ENCODE peak calls at places on chromosome X, in eight cellular contexts. One of them, this sample, is unnamed.

GRCh38 chrX:16646366-16647168 is 3.4 kb upstream of the S100G start:
- DNase-seq in HepG2: peak
- DNase-seq in GM12878: no peak
- DNase-seq in K562: no peak
- DNase-seq in H1: no peak
- DNase-seq in endothelial cell of umbilical vein: no peak
- DNase-seq in HCT116: no peak
- DNase-seq in GM23338: no peak
- DNase-seq in this sample: no peak

GRCh38 chrX:75154871-75155270 is 1.2 kb downstream of the ABCB7 start:
- DNase-seq in HCT116: no peak
- DNase-seq in K562: no peak
- DNase-seq in GM23338: no peak
- DNase-seq in H1: no peak
- DNase-seq in GM12878: no peak
- DNase-seq in endothelial cell of umbilical vein: no peak
- DNase-seq in HepG2: no peak
- DNase-seq in this sample: no peak

GRCh38 chrX:150765782-150766350 is 72.7 kb downstream of the MTMR1 start:
- DNase-seq in endothelial cell of umbilical vein: no peak
- DNase-seq in HepG2: no peak
- DNase-seq in K562: no peak
- DNase-seq in HCT116: no peak
- DNase-seq in GM23338: peak
- DNase-seq in GM12878: no peak
- DNase-seq in H1: no peak
- DNase-seq in this sample: no peak

GRCh38 chrX:33149580-33149979 is 61.8 kb downstream of the DMD start:
- DNase-seq in endothelial cell of umbilical vein: no peak
- DNase-seq in H1: no peak
- DNase-seq in HepG2: no peak
- DNase-seq in K562: no peak
- DNase-seq in GM23338: no peak
- DNase-seq in HCT116: no peak
- DNase-seq in GM12878: no peak
- DNase-seq in this sample: no peak

GRCh38 chrX:9282325-9282724 is 182.5 kb upstream of the TBL1X start:
- DNase-seq in HepG2: no peak
- DNase-seq in GM12878: no peak
- DNase-seq in endothelial cell of umbilical vein: no peak
- DNase-seq in GM23338: no peak
- DNase-seq in K562: no peak
- DNase-seq in H1: no peak
- DNase-seq in HCT116: no peak
- DNase-seq in this sample: no peak

GRCh38 chrX:112642349-112642748 is 37.4 kb downstream of the LHFPL1 start:
- DNase-seq in GM23338: peak
- DNase-seq in GM12878: no peak
- DNase-seq in HCT116: peak
- DNase-seq in K562: peak
- DNase-seq in endothelial cell of umbilical vein: peak
- DNase-seq in HepG2: peak
- DNase-seq in H1: peak
- DNase-seq in this sample: peak

GRCh38 chrX:78327370-78328048 is at the start of gene CYSLTR1:
- DNase-seq in HCT116: no peak
- DNase-seq in K562: no peak
- DNase-seq in endothelial cell of umbilical vein: no peak
- DNase-seq in GM23338: peak
- DNase-seq in GM12878: no peak
- DNase-seq in HepG2: no peak
- DNase-seq in H1: no peak
- DNase-seq in this sample: no peak

GRCh38 chrX:78493180-78493579 is 165.8 kb upstream of the CYSLTR1 start:
- DNase-seq in H1: no peak
- DNase-seq in HepG2: no peak
- DNase-seq in HCT116: no peak
- DNase-seq in GM12878: no peak
- DNase-seq in K562: no peak
- DNase-seq in endothelial cell of umbilical vein: no peak
- DNase-seq in GM23338: no peak
- DNase-seq in this sample: no peak

GRCh38 chrX:147912093-147912801 is 528 bp downstream of the FMR1 start:
- DNase-seq in HCT116: no peak
- DNase-seq in HepG2: no peak
- DNase-seq in GM23338: peak
- DNase-seq in GM12878: no peak
- DNase-seq in endothelial cell of umbilical vein: peak
- DNase-seq in H1: peak
- DNase-seq in K562: peak
- DNase-seq in this sample: no peak

GRCh38 chrX:47637546-47638195 is 7.9 kb upstream of the CFP start:
- DNase-seq in HepG2: no peak
- DNase-seq in HCT116: no peak
- DNase-seq in H1: no peak
- DNase-seq in GM12878: no peak
- DNase-seq in endothelial cell of umbilical vein: peak
- DNase-seq in K562: peak
- DNase-seq in GM23338: peak
- DNase-seq in this sample: no peak

GRCh38 chrX:120549483-120550452 is 11.0 kb downstream of the CUL4B start:
- DNase-seq in HepG2: peak
- DNase-seq in GM23338: no peak
- DNase-seq in H1: no peak
- DNase-seq in endothelial cell of umbilical vein: peak
- DNase-seq in K562: peak
- DNase-seq in HCT116: peak
- DNase-seq in GM12878: no peak
- DNase-seq in this sample: no peak

GRCh38 chrX:23612846-23613245 is 54.4 kb upstream of the PRDX4 start:
- DNase-seq in GM23338: no peak
- DNase-seq in endothelial cell of umbilical vein: no peak
- DNase-seq in H1: no peak
- DNase-seq in HCT116: no peak
- DNase-seq in HepG2: no peak
- DNase-seq in GM12878: no peak
- DNase-seq in K562: no peak
- DNase-seq in this sample: no peak

GRCh38 chrX:42616981-42617380 is 161.0 kb downstream of the PPP1R2C start:
- DNase-seq in HCT116: no peak
- DNase-seq in HepG2: no peak
- DNase-seq in GM12878: no peak
- DNase-seq in GM23338: no peak
- DNase-seq in endothelial cell of umbilical vein: no peak
- DNase-seq in K562: no peak
- DNase-seq in H1: no peak
- DNase-seq in this sample: no peak

GRCh38 chrX:81564851-81565250 is 362.9 kb downstream of the SH3BGRL start:
- DNase-seq in endothelial cell of umbilical vein: no peak
- DNase-seq in HepG2: no peak
- DNase-seq in H1: no peak
- DNase-seq in HCT116: no peak
- DNase-seq in GM23338: peak
- DNase-seq in GM12878: no peak
- DNase-seq in K562: no peak
- DNase-seq in this sample: no peak

GRCh38 chrX:20906571-20906970 is 467.6 kb upstream of the CNKSR2 start:
- DNase-seq in endothelial cell of umbilical vein: no peak
- DNase-seq in K562: no peak
- DNase-seq in GM12878: no peak
- DNase-seq in HCT116: no peak
- DNase-seq in H1: no peak
- DNase-seq in HepG2: no peak
- DNase-seq in GM23338: no peak
- DNase-seq in this sample: no peak

GRCh38 chrX:148813422-148813821 is 313.0 kb downstream of the AFF2 start:
- DNase-seq in HCT116: no peak
- DNase-seq in HepG2: no peak
- DNase-seq in K562: no peak
- DNase-seq in H1: no peak
- DNase-seq in endothelial cell of umbilical vein: no peak
- DNase-seq in GM12878: no peak
- DNase-seq in GM23338: no peak
- DNase-seq in this sample: no peak

DNA sequence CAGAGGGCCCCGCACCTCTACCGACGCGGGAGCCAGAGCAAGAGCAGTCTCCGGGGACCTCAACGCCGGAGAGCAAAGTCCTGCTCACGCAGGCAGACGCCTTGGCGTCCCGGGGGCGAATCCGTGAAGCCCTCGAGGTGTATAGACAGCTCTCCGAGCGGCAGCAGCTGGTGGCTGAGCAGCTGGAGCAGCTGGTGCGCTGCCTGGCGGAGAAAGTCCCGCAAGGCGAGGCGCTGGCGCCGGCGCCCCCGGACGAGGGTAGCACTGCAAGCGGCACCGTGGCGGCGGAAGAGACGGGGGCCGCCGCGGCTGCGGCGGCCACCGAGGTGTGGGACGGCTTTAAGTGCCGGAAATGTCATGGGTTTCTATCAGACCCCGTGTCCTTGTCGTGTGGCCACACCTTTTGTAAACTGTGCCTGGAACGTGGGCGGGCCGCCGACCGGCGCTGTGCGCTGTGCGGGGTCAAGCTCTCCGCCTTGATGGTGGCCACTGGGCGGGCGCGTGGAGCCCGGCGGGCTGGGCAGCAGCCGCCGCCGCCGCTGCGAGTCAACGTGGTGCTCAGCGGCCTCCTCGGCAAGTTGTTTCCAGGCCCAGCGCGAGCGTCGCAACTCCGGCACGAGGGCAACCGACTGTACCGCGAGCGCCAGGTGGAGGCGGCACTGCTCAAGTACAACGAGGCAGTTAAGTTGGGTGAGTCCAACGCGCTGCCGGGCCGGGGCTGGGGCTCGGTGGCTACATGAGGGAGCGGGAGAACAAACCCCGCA is 672 bp downstream of the LONRF3 start:
- DNase-seq in HCT116: no peak
- DNase-seq in GM23338: peak
- DNase-seq in HepG2: peak
- DNase-seq in K562: peak
- DNase-seq in endothelial cell of umbilical vein: peak
- DNase-seq in H1: no peak
- DNase-seq in GM12878: no peak
- DNase-seq in this sample: no peak
- TF ChIP-seq EZH2 in HCT116: no peak
- TF ChIP-seq EZH2 in GM23338: peak
- TF ChIP-seq EZH2 in HepG2: no peak
- TF ChIP-seq EZH2 in K562: no peak
- TF ChIP-seq EZH2 in endothelial cell of umbilical vein: no peak
- TF ChIP-seq EZH2 in H1: peak
- TF ChIP-seq EZH2 in GM12878: no peak
- TF ChIP-seq EZH2 in this sample: no peak

GRCh38 chrX:30865020-30865419 is 24.0 kb downstream of the TAB3 start:
- DNase-seq in GM23338: peak
- DNase-seq in GM12878: no peak
- DNase-seq in HCT116: no peak
- DNase-seq in H1: peak
- DNase-seq in HepG2: peak
- DNase-seq in endothelial cell of umbilical vein: no peak
- DNase-seq in K562: peak
- DNase-seq in this sample: no peak

GRCh38 chrX:30870572-30870971 is 18.5 kb downstream of the TAB3 start:
- DNase-seq in K562: no peak
- DNase-seq in HepG2: no peak
- DNase-seq in GM23338: no peak
- DNase-seq in GM12878: no peak
- DNase-seq in endothelial cell of umbilical vein: no peak
- DNase-seq in HCT116: no peak
- DNase-seq in H1: no peak
- DNase-seq in this sample: no peak

GRCh38 chrX:30863969-30864368 is 25.1 kb downstream of the TAB3 start:
- DNase-seq in HepG2: no peak
- DNase-seq in HCT116: no peak
- DNase-seq in K562: no peak
- DNase-seq in H1: no peak
- DNase-seq in endothelial cell of umbilical vein: no peak
- DNase-seq in GM12878: no peak
- DNase-seq in GM23338: no peak
- DNase-seq in this sample: no peak

GRCh38 chrX:30864383-30864785 is 24.7 kb downstream of the TAB3 start:
- DNase-seq in endothelial cell of umbilical vein: no peak
- DNase-seq in K562: no peak
- DNase-seq in H1: no peak
- DNase-seq in HepG2: peak
- DNase-seq in GM23338: no peak
- DNase-seq in HCT116: no peak
- DNase-seq in GM12878: no peak
- DNase-seq in this sample: no peak

GRCh38 chrX:30865612-30866011 is 23.4 kb downstream of the TAB3 start:
- DNase-seq in GM12878: no peak
- DNase-seq in H1: no peak
- DNase-seq in GM23338: no peak
- DNase-seq in HepG2: peak
- DNase-seq in K562: no peak
- DNase-seq in endothelial cell of umbilical vein: no peak
- DNase-seq in HCT116: no peak
- DNase-seq in this sample: no peak
- H3K4me3 ChIP-seq in GM12878: no peak
- H3K4me3 ChIP-seq in H1: no peak
- H3K4me3 ChIP-seq in GM23338: no peak
- H3K4me3 ChIP-seq in HepG2: no peak
- H3K4me3 ChIP-seq in K562: no peak
- H3K4me3 ChIP-seq in endothelial cell of umbilical vein: no peak
- H3K4me3 ChIP-seq in HCT116: no peak
- H3K4me3 ChIP-seq in this sample: no peak

DNA sequence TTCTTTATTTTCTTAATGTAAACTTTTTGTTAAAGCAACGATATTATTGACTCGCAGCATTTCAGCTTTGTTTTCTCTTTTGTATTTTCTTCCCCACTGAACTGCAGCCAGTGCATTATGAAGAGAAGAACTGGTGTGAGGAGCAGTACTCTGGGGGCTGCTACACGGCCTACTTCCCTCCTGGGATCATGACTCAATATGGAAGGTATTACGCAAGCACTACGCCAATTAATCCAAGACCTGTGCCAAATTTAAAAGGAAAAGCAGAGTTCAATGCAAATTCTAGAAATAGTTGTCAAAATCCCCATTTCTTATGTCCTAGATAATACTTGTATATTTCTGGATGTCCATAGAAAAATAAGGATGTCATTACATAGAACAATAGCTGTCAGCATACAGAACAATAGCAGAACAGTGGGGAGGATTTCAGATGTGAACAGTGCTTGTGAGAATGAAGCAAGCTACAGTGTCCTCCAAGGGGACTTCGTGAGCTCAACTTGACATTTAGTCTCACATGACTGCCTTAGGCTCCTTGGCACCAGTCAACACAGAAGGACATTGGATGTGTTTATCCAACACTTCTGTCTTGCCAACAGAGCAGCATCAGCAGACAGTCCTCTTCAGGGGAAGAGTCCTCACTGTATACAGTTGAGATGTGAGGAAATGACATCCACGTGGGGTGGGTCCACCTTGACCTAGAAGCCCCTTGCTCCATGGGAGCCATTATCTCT is 85.9 kb downstream of the MAOA start:
- DNase-seq in K562: no peak
- DNase-seq in GM23338: no peak
- DNase-seq in HCT116: no peak
- DNase-seq in endothelial cell of umbilical vein: no peak
- DNase-seq in H1: no peak
- DNase-seq in GM12878: no peak
- DNase-seq in HepG2: no peak
- DNase-seq in this sample: no peak
- TF ChIP-seq POLR2AphosphoS5 in K562: no peak
- TF ChIP-seq POLR2AphosphoS5 in GM23338: no peak
- TF ChIP-seq POLR2AphosphoS5 in HCT116: no peak
- TF ChIP-seq POLR2AphosphoS5 in endothelial cell of umbilical vein: no peak
- TF ChIP-seq POLR2AphosphoS5 in H1: no peak
- TF ChIP-seq POLR2AphosphoS5 in GM12878: no peak
- TF ChIP-seq POLR2AphosphoS5 in HepG2: no peak
- TF ChIP-seq POLR2AphosphoS5 in this sample: no peak

GRCh38 chrX:140503230-140503585 is 1.7 kb downstream of the SOX3 start:
- DNase-seq in HepG2: no peak
- DNase-seq in GM12878: no peak
- DNase-seq in GM23338: no peak
- DNase-seq in HCT116: no peak
- DNase-seq in endothelial cell of umbilical vein: no peak
- DNase-seq in K562: no peak
- DNase-seq in H1: no peak
- DNase-seq in this sample: no peak
- TF ChIP-seq EZH2 in HepG2: no peak
- TF ChIP-seq EZH2 in GM12878: no peak
- TF ChIP-seq EZH2 in GM23338: peak
- TF ChIP-seq EZH2 in HCT116: no peak
- TF ChIP-seq EZH2 in endothelial cell of umbilical vein: peak
- TF ChIP-seq EZH2 in K562: no peak
- TF ChIP-seq EZH2 in H1: peak
- TF ChIP-seq EZH2 in this sample: no peak